ENCODE peak calls at places on chromosomes 12 and 14, in seven cellular contexts. One of them, this sample, is unnamed.

GRCh38 chr12:117842630-117843029 is 126.2 kb downstream of the KSR2 start:
- DNase-seq in HCT116: no peak
- DNase-seq in HepG2: no peak
- DNase-seq in K562: no peak
- DNase-seq in GM12878: no peak
- DNase-seq in H1: no peak
- DNase-seq in SK-N-SH: no peak
- DNase-seq in this sample: no peak

GRCh38 chr12:119486599-119487154 is 106.9 kb upstream of the TMEM233 start:
- DNase-seq in HCT116: no peak
- DNase-seq in HepG2: no peak
- DNase-seq in K562: no peak
- DNase-seq in GM12878: no peak
- DNase-seq in H1: no peak
- DNase-seq in SK-N-SH: peak
- DNase-seq in this sample: no peak

GRCh38 chr12:62834406-62834805 is 100.5 kb downstream of the PPM1H start:
- DNase-seq in HCT116: no peak
- DNase-seq in HepG2: no peak
- DNase-seq in K562: peak
- DNase-seq in GM12878: no peak
- DNase-seq in H1: no peak
- DNase-seq in SK-N-SH: no peak
- DNase-seq in this sample: no peak

GRCh38 chr12:6430124-6430989 is 14.4 kb upstream of the CD27 start:
- DNase-seq in HCT116: peak
- DNase-seq in HepG2: peak
- DNase-seq in K562: peak
- DNase-seq in GM12878: no peak
- DNase-seq in H1: no peak
- DNase-seq in SK-N-SH: no peak
- DNase-seq in this sample: peak

GRCh38 chr12:54977155-54977554 is 7.4 kb downstream of the TESPA1 start:
- DNase-seq in HCT116: no peak
- DNase-seq in HepG2: no peak
- DNase-seq in K562: no peak
- DNase-seq in GM12878: no peak
- DNase-seq in H1: no peak
- DNase-seq in SK-N-SH: no peak
- DNase-seq in this sample: no peak

GRCh38 chr12:64187370-64187769 is 34.7 kb downstream of the KICS2 start:
- DNase-seq in HCT116: no peak
- DNase-seq in HepG2: no peak
- DNase-seq in K562: no peak
- DNase-seq in GM12878: no peak
- DNase-seq in H1: no peak
- DNase-seq in SK-N-SH: no peak
- DNase-seq in this sample: no peak

GRCh38 chr12:48336564-48336963 is 14.2 kb downstream of the ZNF641 start:
- DNase-seq in HCT116: no peak
- DNase-seq in HepG2: no peak
- DNase-seq in K562: peak
- DNase-seq in GM12878: no peak
- DNase-seq in H1: no peak
- DNase-seq in SK-N-SH: no peak
- DNase-seq in this sample: no peak

GRCh38 chr12:116370886-116371580 is 93.5 kb upstream of the MED13L start:
- DNase-seq in HCT116: no peak
- DNase-seq in HepG2: no peak
- DNase-seq in K562: no peak
- DNase-seq in GM12878: no peak
- DNase-seq in H1: no peak
- DNase-seq in SK-N-SH: peak
- DNase-seq in this sample: no peak

GRCh38 chr14:62947291-62947690 is 98.0 kb downstream of the KCNH5 start:
- DNase-seq in HCT116: no peak
- DNase-seq in HepG2: no peak
- DNase-seq in K562: no peak
- DNase-seq in GM12878: no peak
- DNase-seq in H1: no peak
- DNase-seq in SK-N-SH: no peak
- DNase-seq in this sample: no peak

GRCh38 chr14:90903101-90903500 is 86.9 kb upstream of the TTC7B start:
- DNase-seq in HCT116: peak
- DNase-seq in HepG2: peak
- DNase-seq in K562: peak
- DNase-seq in GM12878: peak
- DNase-seq in H1: no peak
- DNase-seq in SK-N-SH: peak
- DNase-seq in this sample: peak

GRCh38 chr14:23829736-23830474 is 123.7 kb upstream of the DHRS4 start:
- DNase-seq in HCT116: peak
- DNase-seq in HepG2: peak
- DNase-seq in K562: peak
- DNase-seq in GM12878: no peak
- DNase-seq in H1: no peak
- DNase-seq in SK-N-SH: no peak
- DNase-seq in this sample: peak

GRCh38 chr12:132262256-132263060 is 66.9 kb downstream of the GALNT9 start:
- DNase-seq in HCT116: no peak
- DNase-seq in HepG2: no peak
- DNase-seq in K562: no peak
- DNase-seq in GM12878: no peak
- DNase-seq in H1: no peak
- DNase-seq in SK-N-SH: no peak
- DNase-seq in this sample: no peak

GRCh38 chr12:59716049-59716448 is 120.2 kb downstream of the SLC16A7 start:
- DNase-seq in HCT116: no peak
- DNase-seq in HepG2: no peak
- DNase-seq in K562: no peak
- DNase-seq in GM12878: no peak
- DNase-seq in H1: no peak
- DNase-seq in SK-N-SH: no peak
- DNase-seq in this sample: no peak

GRCh38 chr12:18752280-18752920 is 14.5 kb downstream of the CAPZA3 start:
- DNase-seq in HCT116: no peak
- DNase-seq in HepG2: no peak
- DNase-seq in K562: peak
- DNase-seq in GM12878: no peak
- DNase-seq in H1: peak
- DNase-seq in SK-N-SH: no peak
- DNase-seq in this sample: no peak

GRCh38 chr12:82473111-82473754 is 114.9 kb downstream of the METTL25 start:
- DNase-seq in HCT116: no peak
- DNase-seq in HepG2: no peak
- DNase-seq in K562: no peak
- DNase-seq in GM12878: no peak
- DNase-seq in H1: no peak
- DNase-seq in SK-N-SH: no peak
- DNase-seq in this sample: no peak

GRCh38 chr14:24895243-24895583 is 154.7 kb downstream of the STXBP6 start:
- DNase-seq in HCT116: no peak
- DNase-seq in HepG2: no peak
- DNase-seq in K562: no peak
- DNase-seq in GM12878: no peak
- DNase-seq in H1: no peak
- DNase-seq in SK-N-SH: no peak
- DNase-seq in this sample: no peak

GRCh38 chr14:56805992-56806737 is 4.1 kb downstream of the OTX2 start:
- DNase-seq in HCT116: no peak
- DNase-seq in HepG2: no peak
- DNase-seq in K562: no peak
- DNase-seq in GM12878: no peak
- DNase-seq in H1: no peak
- DNase-seq in SK-N-SH: no peak
- DNase-seq in this sample: no peak

GRCh38 chr12:50090391-50090790 is 5.2 kb downstream of the SMARCD1 start:
- DNase-seq in HCT116: no peak
- DNase-seq in HepG2: no peak
- DNase-seq in K562: no peak
- DNase-seq in GM12878: no peak
- DNase-seq in H1: no peak
- DNase-seq in SK-N-SH: no peak
- DNase-seq in this sample: no peak

GRCh38 chr12:50087995-50088394 is 2.9 kb downstream of the SMARCD1 start:
- DNase-seq in HCT116: no peak
- DNase-seq in HepG2: peak
- DNase-seq in K562: no peak
- DNase-seq in GM12878: no peak
- DNase-seq in H1: no peak
- DNase-seq in SK-N-SH: no peak
- DNase-seq in this sample: no peak

GRCh38 chr12:50087159-50087558 is 2.0 kb downstream of the SMARCD1 start:
- DNase-seq in HCT116: no peak
- DNase-seq in HepG2: no peak
- DNase-seq in K562: no peak
- DNase-seq in GM12878: no peak
- DNase-seq in H1: no peak
- DNase-seq in SK-N-SH: no peak
- DNase-seq in this sample: no peak

GRCh38 chr12:50089730-50090129 is 4.6 kb downstream of the SMARCD1 start:
- DNase-seq in HCT116: no peak
- DNase-seq in HepG2: no peak
- DNase-seq in K562: no peak
- DNase-seq in GM12878: no peak
- DNase-seq in H1: no peak
- DNase-seq in SK-N-SH: no peak
- DNase-seq in this sample: no peak

GRCh38 chr12:50088577-50089335 is 3.6 kb downstream of the SMARCD1 start:
- DNase-seq in HCT116: peak
- DNase-seq in HepG2: peak
- DNase-seq in K562: peak
- DNase-seq in GM12878: peak
- DNase-seq in H1: no peak
- DNase-seq in SK-N-SH: peak
- DNase-seq in this sample: peak
- TF ChIP-seq JUND in HCT116: no peak
- TF ChIP-seq JUND in HepG2: no peak
- TF ChIP-seq JUND in K562: no peak
- TF ChIP-seq JUND in GM12878: no peak
- TF ChIP-seq JUND in H1: no peak
- TF ChIP-seq JUND in SK-N-SH: no peak
- TF ChIP-seq JUND in this sample: no peak

GRCh38 chr14:88248606-88249005 is 74.5 kb downstream of the KCNK10 start:
- DNase-seq in HCT116: no peak
- DNase-seq in HepG2: no peak
- DNase-seq in K562: no peak
- DNase-seq in GM12878: no peak
- DNase-seq in H1: no peak
- DNase-seq in SK-N-SH: no peak
- DNase-seq in this sample: no peak

GRCh38 chr14:88242426-88242825 is 80.6 kb downstream of the KCNK10 start:
- DNase-seq in HCT116: no peak
- DNase-seq in HepG2: no peak
- DNase-seq in K562: no peak
- DNase-seq in GM12878: no peak
- DNase-seq in H1: no peak
- DNase-seq in SK-N-SH: no peak
- DNase-seq in this sample: no peak

GRCh38 chr14:88241810-88242209 is 81.3 kb downstream of the KCNK10 start:
- DNase-seq in HCT116: no peak
- DNase-seq in HepG2: no peak
- DNase-seq in K562: no peak
- DNase-seq in GM12878: no peak
- DNase-seq in H1: no peak
- DNase-seq in SK-N-SH: no peak
- DNase-seq in this sample: no peak

GRCh38 chr14:88247228-88247627 is 75.8 kb downstream of the KCNK10 start:
- DNase-seq in HCT116: no peak
- DNase-seq in HepG2: no peak
- DNase-seq in K562: no peak
- DNase-seq in GM12878: no peak
- DNase-seq in H1: no peak
- DNase-seq in SK-N-SH: no peak
- DNase-seq in this sample: no peak

DNA sequence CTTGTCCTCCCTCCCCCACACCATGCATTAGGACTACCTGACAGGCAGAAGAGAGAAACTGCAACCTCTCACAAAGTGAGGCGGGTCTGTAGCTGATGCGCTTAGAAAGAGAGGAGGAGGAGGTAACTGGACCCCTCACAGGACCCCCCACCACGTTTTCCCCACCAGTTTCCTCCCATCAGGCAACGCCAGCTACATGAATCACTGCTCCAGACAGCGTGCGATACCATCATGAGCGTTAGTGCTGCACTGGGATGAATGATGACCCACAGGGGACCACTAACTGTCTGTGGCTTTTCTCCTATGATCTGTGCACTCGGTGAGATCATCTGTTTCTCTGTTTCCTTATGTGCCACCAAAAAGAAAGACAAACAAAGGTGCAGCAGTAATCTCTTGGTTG is 77.7 kb downstream of the KCNK10 start:
- DNase-seq in HCT116: no peak
- DNase-seq in HepG2: no peak
- DNase-seq in K562: no peak
- DNase-seq in GM12878: no peak
- DNase-seq in H1: no peak
- DNase-seq in SK-N-SH: peak
- DNase-seq in this sample: no peak
- TF ChIP-seq JUND in HCT116: no peak
- TF ChIP-seq JUND in HepG2: no peak
- TF ChIP-seq JUND in K562: no peak
- TF ChIP-seq JUND in GM12878: no peak
- TF ChIP-seq JUND in H1: no peak
- TF ChIP-seq JUND in SK-N-SH: no peak
- TF ChIP-seq JUND in this sample: no peak

DNA sequence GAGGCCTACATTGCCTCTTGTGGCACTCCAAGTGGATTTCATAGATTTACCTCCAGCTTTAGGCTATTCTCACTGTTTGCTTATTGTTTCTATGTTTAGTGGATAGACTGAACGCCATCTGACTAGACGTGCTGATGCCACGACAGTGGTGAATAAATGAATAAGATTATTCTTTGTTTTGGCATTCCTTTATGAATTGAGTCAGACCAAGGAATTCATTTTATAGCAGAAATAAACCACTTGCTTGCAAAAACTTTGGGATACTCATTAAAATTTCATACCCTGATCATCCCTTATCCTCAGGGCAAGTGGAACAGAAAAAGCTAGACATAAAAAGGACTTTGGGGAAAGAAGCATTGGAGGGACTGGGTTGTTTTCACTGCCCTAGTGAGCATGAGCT is 71.7 kb upstream of the FERMT2 start:
- DNase-seq in HCT116: no peak
- DNase-seq in HepG2: no peak
- DNase-seq in K562: no peak
- DNase-seq in GM12878: no peak
- DNase-seq in H1: no peak
- DNase-seq in SK-N-SH: no peak
- DNase-seq in this sample: no peak
- TF ChIP-seq JUND in HCT116: no peak
- TF ChIP-seq JUND in HepG2: no peak
- TF ChIP-seq JUND in K562: no peak
- TF ChIP-seq JUND in GM12878: no peak
- TF ChIP-seq JUND in H1: no peak
- TF ChIP-seq JUND in SK-N-SH: no peak
- TF ChIP-seq JUND in this sample: no peak

GRCh38 chr14:93395227-93395626 is 35.5 kb upstream of the UNC79 start:
- DNase-seq in HCT116: no peak
- DNase-seq in HepG2: no peak
- DNase-seq in K562: no peak
- DNase-seq in GM12878: no peak
- DNase-seq in H1: no peak
- DNase-seq in SK-N-SH: no peak
- DNase-seq in this sample: no peak
- TF ChIP-seq JUND in HCT116: no peak
- TF ChIP-seq JUND in HepG2: no peak
- TF ChIP-seq JUND in K562: no peak
- TF ChIP-seq JUND in GM12878: no peak
- TF ChIP-seq JUND in H1: no peak
- TF ChIP-seq JUND in SK-N-SH: no peak
- TF ChIP-seq JUND in this sample: no peak